ENCODE peak calls at places on chromosomes 4 and X, in six cellular contexts. I is spleen, D is GM12892, C is HCT116, T is esophagus muscularis mucosa, G is suprapubic skin. B is an unnamed sample.

GRCh38 chr4:173273956-173274355 is 60.2 kb downstream of the HMGB2 start:
- DNase-seq in I (no peak), D (no peak), C (no peak), T (no peak), G (no peak), B (no peak)

GRCh38 chr4:54439831-54440243 is 210.7 kb downstream of the PDGFRA start:
- DNase-seq in I (no peak), D (no peak), C (no peak), T (no peak), G (no peak), B (peak)

GRCh38 chrX:103540145-103540544 is 20.9 kb upstream of the RAB40A start:
- DNase-seq in I (no peak), D (no peak), C (no peak), T (no peak), G (no peak), B (no peak)

GRCh38 chr4:120007171-120007894 is 59.3 kb downstream of the MAD2L1 start:
- DNase-seq in I (no peak), D (no peak), C (no peak), T (no peak), G (no peak), B (no peak)

GRCh38 chrX:74613350-74614192 is 853 bp downstream of the RLIM start:
- DNase-seq in I (no peak), D (peak), C (no peak), T (no peak), G (no peak), B (no peak)

GRCh38 chr4:48108309-48109073 is 25.6 kb downstream of the TXK start:
- DNase-seq in I (no peak), D (no peak), C (no peak), T (no peak), G (no peak), B (no peak)

GRCh38 chr4:175536852-175537453 is 275.1 kb downstream of the GPM6A start:
- DNase-seq in I (no peak), D (no peak), C (peak), T (no peak), G (no peak), B (no peak)

GRCh38 chr4:53132117-53132889 is 233.6 kb downstream of the SCFD2 start:
- DNase-seq in I (no peak), D (no peak), C (no peak), T (no peak), G (no peak), B (no peak)

GRCh38 chr4:125735107-125735506 is 420.4 kb downstream of the FAT4 start:
- DNase-seq in I (no peak), D (no peak), C (no peak), T (no peak), G (no peak), B (no peak)

GRCh38 chr4:76703123-76703490 is 194.8 kb downstream of the SOWAHB start:
- DNase-seq in I (no peak), D (no peak), C (peak), T (no peak), G (no peak), B (no peak)

GRCh38 chr4:41940834-41941233 is 5.6 kb downstream of the TMEM33 start:
- DNase-seq in I (no peak), D (no peak), C (no peak), T (no peak), G (no peak), B (no peak)

GRCh38 chr4:38106886-38107514 is 146.8 kb downstream of the PTTG2 start:
- DNase-seq in I (no peak), D (no peak), C (no peak), T (no peak), G (no peak), B (no peak)

GRCh38 chrX:111823068-111823467 is 52.9 kb upstream of the TRPC5OS start:
- DNase-seq in I (no peak), D (no peak), C (no peak), T (no peak), G (no peak), B (no peak)

GRCh38 chr4:3320361-3321023 is 27.7 kb downstream of the RGS12 start:
- DNase-seq in I (peak), D (no peak), C (no peak), T (no peak), G (no peak), B (peak)

GRCh38 chr4:138301536-138301935 is 59.4 kb upstream of the SLC7A11 start:
- DNase-seq in I (no peak), D (no peak), C (no peak), T (no peak), G (no peak), B (no peak)

GRCh38 chr4:168743131-168743530 is 246.3 kb downstream of the PALLD start:
- DNase-seq in I (no peak), D (no peak), C (no peak), T (no peak), G (no peak), B (no peak)

GRCh38 chrX:51608071-51608470 is 10.6 kb downstream of the CENPVL3 start:
- DNase-seq in I (no peak), D (no peak), C (no peak), T (no peak), G (no peak), B (no peak)

GRCh38 chr4:38314663-38315062 is 349.3 kb upstream of the KLF3 start:
- DNase-seq in I (no peak), D (no peak), C (no peak), T (no peak), G (no peak), B (no peak)

GRCh38 chr4:158936238-158936637 is 166.6 kb upstream of the RAPGEF2 start:
- DNase-seq in I (no peak), D (no peak), C (no peak), T (no peak), G (no peak), B (no peak)

GRCh38 chr4:142406051-142406549 is 440.0 kb downstream of the INPP4B start:
- DNase-seq in I (no peak), D (no peak), C (no peak), T (no peak), G (no peak), B (no peak)

GRCh38 chrX:3527811-3528210 is 181.4 kb upstream of the MXRA5 start:
- DNase-seq in I (no peak), D (no peak), C (no peak), T (no peak), G (no peak), B (no peak)

GRCh38 chrX:73851014-73852009 is 288.3 kb downstream of the CHIC1 start:
- DNase-seq in I (peak), D (peak), C (no peak), T (no peak), G (no peak), B (peak)

GRCh38 chr4:16461362-16461761 is 235.1 kb upstream of the TAPT1 start:
- DNase-seq in I (no peak), D (no peak), C (no peak), T (no peak), G (no peak), B (no peak)

GRCh38 chr4:68385267-68385666 is 35.4 kb upstream of the YTHDC1 start:
- DNase-seq in I (no peak), D (no peak), C (no peak), T (no peak), G (no peak), B (no peak)

GRCh38 chr4:32858971-32859370 is 2138.8 kb downstream of the PCDH7 start:
- DNase-seq in I (no peak), D (no peak), C (peak), T (no peak), G (no peak), B (no peak)

GRCh38 chrX:37912797-37913196 is 65.4 kb upstream of the DYNLT3 start:
- DNase-seq in I (no peak), D (no peak), C (no peak), T (no peak), G (no peak), B (no peak)

GRCh38 chr4:182265881-182266280 is 22.7 kb downstream of the TENM3 start:
- DNase-seq in I (no peak), D (no peak), C (peak), T (no peak), G (no peak), B (no peak)

GRCh38 chr4:186068581-186069402 is at the start of gene TLR3:
- DNase-seq in I (no peak), D (no peak), C (no peak), T (no peak), G (no peak), B (no peak)

GRCh38 chrX:106919932-106920452 is at the start of gene CLDN2:
- DNase-seq in I (no peak), D (no peak), C (no peak), T (no peak), G (no peak), B (no peak)

GRCh38 chr4:89129080-89129640 is 17.8 kb downstream of the TIGD2 start:
- DNase-seq in I (no peak), D (no peak), C (no peak), T (no peak), G (no peak), B (no peak)

GRCh38 chr4:47531241-47531953 is 46.3 kb downstream of the ATP10D start:
- DNase-seq in I (peak), D (peak), C (no peak), T (no peak), G (no peak), B (no peak)

GRCh38 chr4:123631699-123632098 is 235.1 kb downstream of the SPRY1 start:
- DNase-seq in I (no peak), D (no peak), C (no peak), T (no peak), G (no peak), B (no peak)

GRCh38 chr4:3257125-3257690 is 8.2 kb downstream of the MSANTD1 start:
- DNase-seq in I (no peak), D (peak), C (no peak), T (no peak), G (no peak), B (no peak)

GRCh38 chr4:20043992-20044391 is 207.7 kb upstream of the SLIT2 start:
- DNase-seq in I (no peak), D (no peak), C (no peak), T (no peak), G (no peak), B (no peak)

GRCh38 chr4:53532521-53532920 is 58.8 kb downstream of the LNX1 start:
- DNase-seq in I (no peak), D (no peak), C (no peak), T (no peak), G (no peak), B (no peak)

GRCh38 chr4:65089666-65090065 is 580.6 kb downstream of the EPHA5 start:
- DNase-seq in I (no peak), D (no peak), C (no peak), T (no peak), G (no peak), B (no peak)

GRCh38 chr4:22881416-22881815 is 188.7 kb downstream of the GBA3 start:
- DNase-seq in I (no peak), D (no peak), C (no peak), T (no peak), G (no peak), B (no peak)

DNA sequence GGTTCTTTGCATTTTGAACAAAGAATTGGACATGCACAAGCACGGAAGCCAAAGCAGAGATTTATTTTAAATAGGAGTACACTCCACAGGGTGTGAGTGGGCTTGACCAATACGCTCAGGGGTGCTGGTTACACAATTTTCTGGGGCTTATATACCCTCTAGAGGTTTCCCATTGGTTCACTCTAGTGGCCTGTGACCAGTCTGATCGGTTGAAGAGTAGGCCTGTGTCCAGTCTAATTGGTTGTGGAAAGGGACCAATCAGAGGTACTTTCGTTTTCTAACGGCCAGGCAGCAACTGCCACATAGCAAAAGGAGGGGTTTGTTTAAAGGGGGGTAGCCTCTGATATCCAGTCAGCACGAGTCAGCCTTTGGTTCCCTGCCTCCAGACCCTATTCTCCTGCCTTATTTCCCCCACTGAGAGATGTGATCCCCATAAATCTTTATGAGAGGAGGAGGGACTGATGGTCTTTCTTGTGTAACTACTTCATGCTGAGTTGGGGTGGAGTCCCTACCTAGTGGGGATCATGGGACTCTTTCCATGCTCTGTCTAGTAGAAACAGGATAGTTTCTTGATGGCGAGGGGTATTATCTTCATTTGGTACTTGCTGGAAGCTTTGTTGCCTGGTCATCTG is 11.3 kb upstream of the AREG start:
- DNase-seq in I (no peak), D (no peak), C (no peak), T (no peak), G (no peak), B (no peak)
- TF ChIP-seq POLR2AphosphoS5 in I (no peak), D (no peak), C (no peak), T (no peak), G (no peak), B (no peak)

DNA sequence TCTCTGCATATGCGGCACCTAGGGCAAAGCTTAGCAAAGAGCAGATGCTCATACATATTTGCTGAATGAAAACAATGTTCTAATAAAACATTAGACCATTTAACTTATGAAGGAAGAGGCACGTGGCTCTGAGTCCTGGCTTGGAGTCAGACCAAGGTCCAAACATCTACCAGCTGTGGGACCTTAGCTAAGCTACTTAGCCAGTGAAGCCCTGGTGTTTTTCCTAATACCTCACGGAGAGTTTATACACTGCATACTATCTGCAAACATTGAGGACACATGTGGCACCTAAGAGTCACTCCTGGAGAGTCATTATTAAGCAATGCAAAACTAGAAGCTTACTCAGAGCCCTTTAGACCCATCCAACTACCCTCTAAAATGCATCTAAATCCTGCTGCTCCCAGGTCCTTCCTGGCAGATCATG is 9.0 kb downstream of the PDGFC start:
- DNase-seq in I (no peak), D (no peak), C (no peak), T (no peak), G (no peak), B (peak)
- TF ChIP-seq POLR2AphosphoS5 in I (no peak), D (no peak), C (no peak), T (peak), G (no peak), B (no peak)

GRCh38 chr4:74330295-74330750 is 22.1 kb downstream of the EPGN start:
- DNase-seq in I (no peak), D (no peak), C (no peak), T (no peak), G (no peak), B (no peak)

GRCh38 chr4:74334636-74335035 is 26.4 kb downstream of the EPGN start:
- DNase-seq in I (no peak), D (no peak), C (no peak), T (no peak), G (no peak), B (no peak)

GRCh38 chr4:74331252-74331651 is 23.0 kb downstream of the EPGN start:
- DNase-seq in I (no peak), D (no peak), C (no peak), T (no peak), G (no peak), B (no peak)

GRCh38 chr4:74328501-74328900 is 20.2 kb downstream of the EPGN start:
- DNase-seq in I (no peak), D (no peak), C (no peak), T (no peak), G (no peak), B (no peak)

DNA sequence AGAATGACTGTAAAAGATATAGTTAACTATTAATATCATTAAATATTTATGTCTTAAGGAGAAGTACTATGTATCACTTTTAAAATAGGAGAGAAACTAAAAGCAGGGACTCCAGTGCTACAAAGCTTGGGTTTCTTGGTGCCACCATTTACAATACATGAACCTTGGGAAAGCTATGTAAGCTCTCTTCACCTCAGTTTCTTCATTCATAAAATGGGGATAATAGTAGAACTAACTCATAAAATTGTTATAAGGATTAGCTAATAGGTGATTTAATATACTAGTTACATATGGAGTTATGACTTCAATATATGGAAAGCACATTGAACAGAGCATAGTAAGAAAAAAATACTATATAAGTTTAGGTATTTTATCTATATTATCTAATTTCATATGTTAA is 23.7 kb downstream of the EPGN start:
- DNase-seq in I (no peak), D (no peak), C (no peak), T (no peak), G (no peak), B (no peak)
- TF ChIP-seq POLR2AphosphoS5 in I (no peak), D (no peak), C (no peak), T (no peak), G (no peak), B (no peak)

GRCh38 chrX:48578661-48579128 is 4.4 kb downstream of the RBM3 start:
- DNase-seq in I (no peak), D (no peak), C (no peak), T (no peak), G (no peak), B (no peak)

GRCh38 chrX:48576108-48576507 is 1.8 kb downstream of the RBM3 start:
- DNase-seq in I (no peak), D (no peak), C (no peak), T (no peak), G (no peak), B (no peak)

GRCh38 chrX:48573690-48574269 is 504 bp upstream of the RBM3 start:
- DNase-seq in I (peak), D (no peak), C (no peak), T (no peak), G (no peak), B (peak)

GRCh38 chrX:48574270-48575266 is at the start of gene RBM3:
- DNase-seq in I (peak), D (peak), C (peak), T (peak), G (peak), B (peak)

GRCh38 chrX:48575642-48576041 is 1.4 kb downstream of the RBM3 start:
- DNase-seq in I (no peak), D (no peak), C (no peak), T (no peak), G (no peak), B (no peak)
- TF ChIP-seq POLR2AphosphoS5 in I (no peak), D (no peak), C (no peak), T (no peak), G (no peak), B (no peak)

DNA sequence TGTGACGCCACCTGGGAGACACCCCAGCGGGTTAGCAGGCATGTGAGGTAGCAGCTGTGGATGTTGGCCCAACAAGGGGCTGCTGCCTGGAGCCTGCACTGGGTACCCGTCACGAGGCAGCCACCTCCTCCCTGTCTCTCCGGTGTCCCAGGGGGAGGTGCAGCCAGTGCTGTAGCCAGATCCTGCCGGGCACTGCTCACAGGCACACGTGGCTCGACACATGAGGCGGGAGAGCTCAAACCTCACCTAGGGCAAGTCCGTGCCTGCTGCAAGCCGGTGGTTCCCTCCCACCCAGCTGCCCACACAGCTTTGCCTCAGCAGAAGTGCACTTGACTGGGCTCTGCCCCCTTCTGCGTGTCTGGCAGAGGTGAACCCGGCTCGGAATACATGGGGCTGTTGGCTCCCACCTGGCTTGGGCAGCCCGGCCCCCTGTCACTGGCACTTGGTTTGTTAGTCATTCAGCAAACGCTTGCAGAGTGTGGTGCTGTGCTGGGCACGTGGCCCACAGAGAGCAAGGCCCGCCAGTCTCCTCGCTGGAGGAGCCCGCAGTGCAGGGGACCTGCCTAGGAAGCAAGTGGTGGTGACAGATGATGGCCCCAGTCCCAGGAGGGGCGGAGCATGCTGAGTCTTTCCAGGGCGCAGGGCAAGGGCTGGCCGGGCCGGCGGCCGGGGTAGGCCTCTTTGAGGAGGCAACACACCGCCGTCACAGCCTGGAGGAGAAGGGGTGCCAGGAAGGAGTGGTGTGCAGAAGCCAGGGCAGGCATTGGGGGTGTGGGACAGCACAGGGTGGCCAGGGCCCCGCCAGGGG is 10.1 kb upstream of the SH3TC1 start:
- DNase-seq in I (no peak), D (no peak), C (no peak), T (no peak), G (peak), B (no peak)
- TF ChIP-seq POLR2AphosphoS5 in I (peak), D (no peak), C (no peak), T (no peak), G (no peak), B (no peak)

GRCh38 chr4:102826105-102826889 is 1.1 kb downstream of the UBE2D3 start:
- DNase-seq in I (no peak), D (no peak), C (no peak), T (peak), G (peak), B (no peak)
- TF ChIP-seq POLR2AphosphoS5 in I (no peak), D (no peak), C (no peak), T (no peak), G (no peak), B (no peak)

DNA sequence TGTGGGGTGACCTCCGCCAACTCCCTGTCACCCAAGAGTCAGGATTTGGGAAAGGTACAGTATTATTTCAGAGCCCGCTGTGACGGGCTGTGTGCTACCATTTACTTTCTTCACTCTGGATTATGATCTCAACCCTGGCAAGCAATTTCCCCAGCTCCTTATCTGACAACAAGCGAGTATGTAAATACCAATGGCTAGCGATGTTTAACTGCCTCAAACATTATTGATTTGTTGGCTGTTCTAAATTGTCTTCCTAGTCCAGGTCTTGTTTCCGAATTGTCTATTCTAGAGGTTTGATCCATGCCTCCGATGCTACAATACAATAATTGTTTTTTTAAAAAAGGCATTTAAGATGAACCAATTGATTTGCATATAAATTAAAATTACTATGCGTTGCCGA is 17.7 kb upstream of the PITX2 start:
- DNase-seq in I (no peak), D (no peak), C (no peak), T (no peak), G (no peak), B (no peak)
- TF ChIP-seq POLR2AphosphoS5 in I (no peak), D (no peak), C (no peak), T (no peak), G (no peak), B (no peak)

GRCh38 chr4:87109121-87109520 is 111.3 kb downstream of the KLHL8 start:
- DNase-seq in I (no peak), D (no peak), C (no peak), T (no peak), G (no peak), B (no peak)
- TF ChIP-seq POLR2AphosphoS5 in I (no peak), D (no peak), C (no peak), T (no peak), G (no peak), B (no peak)

B was measured in sigmoid colon.